ENCODE peak calls at places on chromosome 19, in seven cellular contexts. V is breast epithelium, D is sigmoid colon, B is prostate gland, P is GM23338, F is H1, W is stomach. N is an unnamed sample.

GRCh38 chr19:48400018-48400742 is 6.7 kb downstream of the GRIN2D start:
- DNase-seq in V (no peak), D (peak), B (no peak), P (peak), F (peak), W (peak), N (no peak)

GRCh38 chr19:45402469-45403070 is 2.3 kb downstream of the PPP1R13L start:
- DNase-seq in V (peak), D (peak), B (peak), P (peak), F (peak), W (peak), N (peak)

GRCh38 chr19:29302002-29302928 is 89.3 kb upstream of the UQCRFS1 start:
- DNase-seq in V (no peak), D (peak), B (no peak), P (no peak), F (no peak), W (no peak), N (no peak)

GRCh38 chr19:29928831-29929230 is 13.2 kb upstream of the URI1 start:
- DNase-seq in V (no peak), D (no peak), B (no peak), P (no peak), F (no peak), W (no peak), N (no peak)

GRCh38 chr19:6663236-6664187 is 6.4 kb downstream of the TNFSF14 start:
- DNase-seq in V (no peak), D (no peak), B (no peak), P (no peak), F (no peak), W (no peak), N (peak)

GRCh38 chr19:49301165-49301865 is 23.7 kb downstream of the SLC6A16 start:
- DNase-seq in V (peak), D (peak), B (peak), P (peak), F (peak), W (peak), N (peak)

GRCh38 chr19:55262359-55262758 is 3.5 kb upstream of the PPP6R1 start:
- DNase-seq in V (no peak), D (no peak), B (no peak), P (no peak), F (no peak), W (no peak), N (no peak)

GRCh38 chr19:51480590-51480989 is 2.3 kb downstream of the CEACAM18 start:
- DNase-seq in V (no peak), D (peak), B (no peak), P (peak), F (no peak), W (no peak), N (no peak)

GRCh38 chr19:18364826-18365528 is 21.0 kb upstream of the GDF15 start:
- DNase-seq in V (peak), D (peak), B (peak), P (peak), F (no peak), W (peak), N (no peak)
- TF ChIP-seq POLR2AphosphoS5 in V (peak), D (peak), B (peak), P (no peak), F (no peak), W (peak), N (no peak)

DNA sequence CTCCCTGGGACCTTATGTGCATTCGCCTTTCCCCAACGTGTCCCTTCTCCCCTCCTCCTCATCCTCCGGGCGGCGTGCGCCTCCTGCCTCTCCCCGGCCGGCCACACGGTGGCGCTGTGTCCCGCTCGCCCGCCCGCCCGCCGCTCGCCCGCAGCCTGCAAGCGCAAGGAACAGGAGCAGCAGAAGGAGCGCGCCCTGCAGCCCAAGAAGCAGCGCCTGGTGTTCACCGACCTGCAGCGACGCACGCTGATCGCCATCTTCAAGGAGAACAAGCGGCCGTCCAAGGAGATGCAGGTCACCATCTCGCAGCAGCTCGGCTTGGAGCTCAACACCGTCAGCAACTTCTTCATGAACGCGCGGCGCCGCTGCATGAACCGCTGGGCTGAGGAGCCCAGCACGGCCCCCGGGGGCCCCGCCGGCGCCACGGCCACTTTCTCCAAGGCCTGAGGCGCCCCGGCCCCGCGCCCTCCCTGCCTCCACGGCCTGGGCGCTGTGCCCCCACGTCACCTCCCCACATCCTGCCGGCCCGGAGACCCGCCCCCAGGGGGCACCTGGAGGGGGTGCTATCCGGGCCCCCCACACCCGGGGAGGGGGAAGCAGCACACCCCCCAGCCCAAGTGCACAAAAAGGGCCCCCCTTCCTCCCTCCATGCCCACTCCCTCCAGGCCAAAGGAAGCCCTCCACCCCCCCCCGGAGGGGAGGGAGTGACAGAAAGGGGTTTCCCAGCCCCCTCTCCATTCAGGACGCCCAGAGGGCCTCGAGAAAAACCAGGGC is 21.9 kb downstream of the ONECUT3 start:
- DNase-seq in V (no peak), D (no peak), B (no peak), P (peak), F (peak), W (no peak), N (no peak)
- TF ChIP-seq CTCF in V (peak), D (no peak), B (no peak), P (peak), F (peak), W (no peak), N (peak)

GRCh38 chr19:1354496-1355257 is 29.0 kb upstream of the NDUFS7 start:
- DNase-seq in V (peak), D (peak), B (peak), P (peak), F (peak), W (peak), N (peak)

GRCh38 chr19:1350861-1351260 is 32.8 kb upstream of the NDUFS7 start:
- DNase-seq in V (no peak), D (no peak), B (no peak), P (no peak), F (no peak), W (no peak), N (no peak)

GRCh38 chr19:1355258-1355973 is 28.3 kb upstream of the NDUFS7 start:
- DNase-seq in V (no peak), D (no peak), B (no peak), P (no peak), F (no peak), W (no peak), N (no peak)

GRCh38 chr19:1353144-1353543 is 30.6 kb upstream of the NDUFS7 start:
- DNase-seq in V (no peak), D (no peak), B (no peak), P (no peak), F (no peak), W (no peak), N (no peak)

GRCh38 chr19:1351324-1351947 is 32.3 kb upstream of the NDUFS7 start:
- DNase-seq in V (no peak), D (no peak), B (no peak), P (no peak), F (no peak), W (no peak), N (no peak)
- TF ChIP-seq POLR2AphosphoS5 in V (no peak), D (no peak), B (no peak), P (no peak), F (no peak), W (no peak), N (no peak)

GRCh38 chr19:10220695-10221094 is 10.4 kb downstream of the S1PR2 start:
- DNase-seq in V (no peak), D (no peak), B (no peak), P (no peak), F (no peak), W (no peak), N (no peak)

GRCh38 chr19:10223488-10224213 is 7.5 kb downstream of the S1PR2 start:
- DNase-seq in V (no peak), D (no peak), B (no peak), P (no peak), F (no peak), W (no peak), N (no peak)

GRCh38 chr19:10222201-10222890 is 8.8 kb downstream of the S1PR2 start:
- DNase-seq in V (no peak), D (no peak), B (no peak), P (no peak), F (no peak), W (no peak), N (no peak)

GRCh38 chr19:10217085-10217484 is 14.0 kb downstream of the S1PR2 start:
- DNase-seq in V (no peak), D (no peak), B (no peak), P (no peak), F (no peak), W (no peak), N (no peak)

GRCh38 chr19:10219678-10220077 is 11.5 kb downstream of the S1PR2 start:
- DNase-seq in V (no peak), D (no peak), B (no peak), P (peak), F (no peak), W (no peak), N (no peak)
- TF ChIP-seq CTCF in V (no peak), D (no peak), B (no peak), P (peak), F (peak), W (no peak), N (no peak)

GRCh38 chr19:38402967-38403674 is at the start of gene FAM98C:
- DNase-seq in V (peak), D (peak), B (peak), P (peak), F (peak), W (peak), N (peak)
- TF ChIP-seq POLR2AphosphoS5 in V (peak), D (peak), B (peak), P (peak), F (no peak), W (peak), N (peak)

DNA sequence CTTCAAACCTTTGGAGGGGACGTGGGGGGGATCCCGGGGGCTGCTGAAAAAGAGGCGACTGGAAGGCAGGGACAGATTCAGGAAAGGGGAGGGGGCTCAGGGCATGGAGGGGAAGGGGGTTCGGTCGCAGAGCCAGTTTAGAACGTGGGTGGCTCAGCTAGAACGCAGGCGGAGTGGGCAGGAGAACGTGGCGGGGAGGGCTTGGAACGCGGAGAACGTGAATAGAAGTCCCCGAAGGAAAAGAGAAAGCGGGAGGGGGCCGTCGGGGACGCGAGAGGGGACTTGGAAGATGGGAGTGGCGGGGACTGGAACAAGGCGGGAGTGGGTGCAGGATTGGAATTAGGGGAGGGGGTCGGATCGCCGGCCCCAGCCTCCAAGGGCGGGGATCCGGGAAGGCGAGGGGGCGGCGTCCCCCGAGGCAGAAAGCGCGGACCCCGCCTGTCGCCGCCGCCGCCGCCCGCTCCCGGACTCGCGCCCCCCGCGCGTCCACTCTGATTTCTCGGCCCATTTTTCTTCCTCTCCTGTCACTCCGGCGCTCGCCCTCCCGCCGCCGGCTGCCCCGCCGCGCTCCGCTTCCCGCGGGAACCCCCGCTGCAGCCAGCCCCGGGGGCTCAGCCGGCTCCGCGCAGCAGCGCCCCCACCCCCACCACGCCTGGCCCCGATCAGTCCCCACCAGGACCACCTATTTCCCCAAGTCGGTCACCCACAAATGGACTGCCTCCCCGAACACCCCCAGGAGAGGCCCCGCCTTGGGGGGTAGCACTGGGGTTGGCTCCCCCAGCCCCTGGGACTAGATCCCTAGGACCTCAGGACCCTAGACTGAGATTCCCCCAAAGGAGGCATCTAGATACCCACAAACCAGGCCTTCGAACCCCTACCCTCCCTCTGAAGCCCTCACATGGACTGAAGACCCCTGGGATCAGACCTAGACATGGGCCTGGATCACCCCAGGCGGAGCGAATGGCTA is 12.5 kb upstream of the ERFL start:
- DNase-seq in V (no peak), D (no peak), B (no peak), P (peak), F (no peak), W (no peak), N (peak)
- TF ChIP-seq CTCF in V (no peak), D (no peak), B (no peak), P (no peak), F (no peak), W (no peak), N (no peak)

N was measured in spleen.